ENCODE peak calls at places on chromosomes 16 and 17, in seven cellular contexts. One of them, this sample, is unnamed.

GRCh38 chr16:55297062-55297909 is 26.7 kb upstream of the IRX6 start:
- DNase-seq in iris pigment epithelial cell: no peak
- DNase-seq in activated T-helper 9 cell treated with anti-CD3 and anti-CD28 coated beads, Interleukin-2, amount 50 U/mL, for 16 hours: no peak
- DNase-seq in H9: no peak
- DNase-seq in stromal cell of bone marrow: peak
- DNase-seq in GM23248: no peak
- DNase-seq in NCI-H460: no peak
- DNase-seq in this sample: no peak

GRCh38 chr17:15971108-15971507 is 26.2 kb downstream of the ADORA2B start:
- DNase-seq in iris pigment epithelial cell: no peak
- DNase-seq in activated T-helper 9 cell treated with anti-CD3 and anti-CD28 coated beads, Interleukin-2, amount 50 U/mL, for 16 hours: no peak
- DNase-seq in H9: no peak
- DNase-seq in stromal cell of bone marrow: no peak
- DNase-seq in GM23248: no peak
- DNase-seq in NCI-H460: no peak
- DNase-seq in this sample: no peak

GRCh38 chr17:73323622-73324455 is 12.0 kb upstream of the CDC42EP4 start:
- DNase-seq in iris pigment epithelial cell: peak
- DNase-seq in activated T-helper 9 cell treated with anti-CD3 and anti-CD28 coated beads, Interleukin-2, amount 50 U/mL, for 16 hours: no peak
- DNase-seq in H9: no peak
- DNase-seq in stromal cell of bone marrow: no peak
- DNase-seq in GM23248: peak
- DNase-seq in NCI-H460: no peak
- DNase-seq in this sample: peak

GRCh38 chr17:42009170-42009569 is 8.1 kb downstream of the DNAJC7 start:
- DNase-seq in iris pigment epithelial cell: peak
- DNase-seq in activated T-helper 9 cell treated with anti-CD3 and anti-CD28 coated beads, Interleukin-2, amount 50 U/mL, for 16 hours: no peak
- DNase-seq in H9: peak
- DNase-seq in stromal cell of bone marrow: no peak
- DNase-seq in GM23248: peak
- DNase-seq in NCI-H460: no peak
- DNase-seq in this sample: no peak

GRCh38 chr17:27403480-27404005 is 52.7 kb upstream of the KSR1 start:
- DNase-seq in iris pigment epithelial cell: no peak
- DNase-seq in activated T-helper 9 cell treated with anti-CD3 and anti-CD28 coated beads, Interleukin-2, amount 50 U/mL, for 16 hours: no peak
- DNase-seq in H9: peak
- DNase-seq in stromal cell of bone marrow: no peak
- DNase-seq in GM23248: no peak
- DNase-seq in NCI-H460: no peak
- DNase-seq in this sample: no peak

GRCh38 chr16:20866161-20866772 is 33.9 kb downstream of the DCUN1D3 start:
- DNase-seq in iris pigment epithelial cell: peak
- DNase-seq in activated T-helper 9 cell treated with anti-CD3 and anti-CD28 coated beads, Interleukin-2, amount 50 U/mL, for 16 hours: no peak
- DNase-seq in H9: peak
- DNase-seq in stromal cell of bone marrow: peak
- DNase-seq in GM23248: peak
- DNase-seq in NCI-H460: peak
- DNase-seq in this sample: peak

GRCh38 chr16:8908779-8909468 is 26.8 kb downstream of the LITAFD start:
- DNase-seq in iris pigment epithelial cell: peak
- DNase-seq in activated T-helper 9 cell treated with anti-CD3 and anti-CD28 coated beads, Interleukin-2, amount 50 U/mL, for 16 hours: no peak
- DNase-seq in H9: no peak
- DNase-seq in stromal cell of bone marrow: no peak
- DNase-seq in GM23248: no peak
- DNase-seq in NCI-H460: no peak
- DNase-seq in this sample: no peak

GRCh38 chr16:4184038-4184702 is 57.7 kb downstream of the SRL start:
- DNase-seq in iris pigment epithelial cell: no peak
- DNase-seq in activated T-helper 9 cell treated with anti-CD3 and anti-CD28 coated beads, Interleukin-2, amount 50 U/mL, for 16 hours: no peak
- DNase-seq in H9: peak
- DNase-seq in stromal cell of bone marrow: no peak
- DNase-seq in GM23248: no peak
- DNase-seq in NCI-H460: no peak
- DNase-seq in this sample: no peak

GRCh38 chr16:23640669-23640958 is 496 bp downstream of the PALB2 start:
- DNase-seq in iris pigment epithelial cell: peak
- DNase-seq in activated T-helper 9 cell treated with anti-CD3 and anti-CD28 coated beads, Interleukin-2, amount 50 U/mL, for 16 hours: peak
- DNase-seq in H9: no peak
- DNase-seq in stromal cell of bone marrow: no peak
- DNase-seq in GM23248: peak
- DNase-seq in NCI-H460: no peak
- DNase-seq in this sample: no peak

GRCh38 chr17:28053044-28053670 is 10.7 kb downstream of the NLK start:
- DNase-seq in iris pigment epithelial cell: no peak
- DNase-seq in activated T-helper 9 cell treated with anti-CD3 and anti-CD28 coated beads, Interleukin-2, amount 50 U/mL, for 16 hours: no peak
- DNase-seq in H9: no peak
- DNase-seq in stromal cell of bone marrow: no peak
- DNase-seq in GM23248: peak
- DNase-seq in NCI-H460: no peak
- DNase-seq in this sample: no peak

GRCh38 chr16:77931058-77931457 is 91.3 kb upstream of the CLEC3A start:
- DNase-seq in iris pigment epithelial cell: no peak
- DNase-seq in activated T-helper 9 cell treated with anti-CD3 and anti-CD28 coated beads, Interleukin-2, amount 50 U/mL, for 16 hours: no peak
- DNase-seq in H9: no peak
- DNase-seq in stromal cell of bone marrow: no peak
- DNase-seq in GM23248: no peak
- DNase-seq in NCI-H460: no peak
- DNase-seq in this sample: no peak

GRCh38 chr16:2775765-2776499 is 1.1 kb downstream of the ELOB start:
- DNase-seq in iris pigment epithelial cell: no peak
- DNase-seq in activated T-helper 9 cell treated with anti-CD3 and anti-CD28 coated beads, Interleukin-2, amount 50 U/mL, for 16 hours: no peak
- DNase-seq in H9: no peak
- DNase-seq in stromal cell of bone marrow: no peak
- DNase-seq in GM23248: peak
- DNase-seq in NCI-H460: no peak
- DNase-seq in this sample: no peak

GRCh38 chr16:81432899-81433560 is 11.6 kb upstream of the CMIP start:
- DNase-seq in iris pigment epithelial cell: no peak
- DNase-seq in activated T-helper 9 cell treated with anti-CD3 and anti-CD28 coated beads, Interleukin-2, amount 50 U/mL, for 16 hours: no peak
- DNase-seq in H9: peak
- DNase-seq in stromal cell of bone marrow: no peak
- DNase-seq in GM23248: no peak
- DNase-seq in NCI-H460: no peak
- DNase-seq in this sample: no peak

GRCh38 chr16:56606688-56607618 is 1.4 kb upstream of the MT2A start:
- DNase-seq in iris pigment epithelial cell: peak
- DNase-seq in activated T-helper 9 cell treated with anti-CD3 and anti-CD28 coated beads, Interleukin-2, amount 50 U/mL, for 16 hours: no peak
- DNase-seq in H9: no peak
- DNase-seq in stromal cell of bone marrow: peak
- DNase-seq in GM23248: peak
- DNase-seq in NCI-H460: peak
- DNase-seq in this sample: peak

GRCh38 chr16:4358831-4359561 is 7.9 kb upstream of the PAM16 start:
- DNase-seq in iris pigment epithelial cell: no peak
- DNase-seq in activated T-helper 9 cell treated with anti-CD3 and anti-CD28 coated beads, Interleukin-2, amount 50 U/mL, for 16 hours: peak
- DNase-seq in H9: peak
- DNase-seq in stromal cell of bone marrow: no peak
- DNase-seq in GM23248: peak
- DNase-seq in NCI-H460: no peak
- DNase-seq in this sample: peak

GRCh38 chr17:51245535-51245934 is 14.3 kb downstream of the MBTD1 start:
- DNase-seq in iris pigment epithelial cell: peak
- DNase-seq in activated T-helper 9 cell treated with anti-CD3 and anti-CD28 coated beads, Interleukin-2, amount 50 U/mL, for 16 hours: no peak
- DNase-seq in H9: no peak
- DNase-seq in stromal cell of bone marrow: no peak
- DNase-seq in GM23248: no peak
- DNase-seq in NCI-H460: no peak
- DNase-seq in this sample: no peak

GRCh38 chr17:46796524-46796923 is 22.0 kb downstream of the WNT3 start:
- DNase-seq in iris pigment epithelial cell: no peak
- DNase-seq in activated T-helper 9 cell treated with anti-CD3 and anti-CD28 coated beads, Interleukin-2, amount 50 U/mL, for 16 hours: no peak
- DNase-seq in H9: no peak
- DNase-seq in stromal cell of bone marrow: no peak
- DNase-seq in GM23248: no peak
- DNase-seq in NCI-H460: no peak
- DNase-seq in this sample: no peak